ENCODE peak calls at places on chromosomes 4 and X, in six cellular contexts. One of them, this sample, is unnamed.

GRCh38 chrX:131792789-131793462 is 230.2 kb upstream of the STK26 start:
- DNase-seq in heart right ventricle: peak; percentile 17
- DNase-seq in GM12878: peak; percentile 90
- DNase-seq in HCT116: no peak
- DNase-seq in transverse colon: peak; percentile 92
- DNase-seq in left lung: no peak
- DNase-seq in this sample: peak; percentile 16

GRCh38 chr4:61374612-61374920 is 174.4 kb downstream of the ADGRL3 start:
- DNase-seq in GM12878: no peak
- DNase-seq in left lung: no peak
- DNase-seq in transverse colon: no peak
- DNase-seq in HCT116: no peak
- DNase-seq in heart right ventricle: no peak
- DNase-seq in this sample: no peak

GRCh38 chr4:135120190-135120589 is 918.6 kb upstream of the PABPC4L start:
- DNase-seq in left lung: no peak
- DNase-seq in heart right ventricle: no peak
- DNase-seq in GM12878: no peak
- DNase-seq in transverse colon: no peak
- DNase-seq in HCT116: no peak
- DNase-seq in this sample: no peak

GRCh38 chrX:97267376-97267775 is 383.7 kb downstream of the RPA4 start:
- DNase-seq in transverse colon: no peak
- DNase-seq in HCT116: no peak
- DNase-seq in left lung: no peak
- DNase-seq in heart right ventricle: no peak
- DNase-seq in GM12878: no peak
- DNase-seq in this sample: no peak

GRCh38 chrX:14899607-14900006 is 26.4 kb downstream of the MOSPD2 start:
- DNase-seq in transverse colon: no peak
- DNase-seq in heart right ventricle: no peak
- DNase-seq in GM12878: no peak
- DNase-seq in HCT116: peak; percentile 15
- DNase-seq in left lung: no peak
- DNase-seq in this sample: peak; percentile 50

GRCh38 chr4:18676136-18676922 is 654.8 kb upstream of the LCORL start:
- DNase-seq in transverse colon: no peak
- DNase-seq in HCT116: no peak
- DNase-seq in heart right ventricle: no peak
- DNase-seq in left lung: no peak
- DNase-seq in GM12878: no peak
- DNase-seq in this sample: no peak

GRCh38 chr4:107689912-107690587 is 30.0 kb downstream of the PAPSS1 start:
- DNase-seq in GM12878: no peak
- DNase-seq in HCT116: peak; percentile 60
- DNase-seq in heart right ventricle: no peak
- DNase-seq in left lung: no peak
- DNase-seq in transverse colon: no peak
- DNase-seq in this sample: peak; percentile 90

GRCh38 chrX:97238632-97239031 is 354.9 kb downstream of the RPA4 start:
- DNase-seq in HCT116: peak; percentile 8
- DNase-seq in heart right ventricle: no peak
- DNase-seq in left lung: no peak
- DNase-seq in transverse colon: no peak
- DNase-seq in GM12878: no peak
- DNase-seq in this sample: peak; percentile 13

GRCh38 chrX:151983186-151983585 is 8.7 kb upstream of the GABRE start:
- DNase-seq in GM12878: no peak
- DNase-seq in heart right ventricle: no peak
- DNase-seq in HCT116: no peak
- DNase-seq in left lung: no peak
- DNase-seq in transverse colon: no peak
- DNase-seq in this sample: no peak

GRCh38 chr4:188819243-188819642 is 680.0 kb downstream of the TRIML1 start:
- DNase-seq in HCT116: no peak
- DNase-seq in transverse colon: no peak
- DNase-seq in heart right ventricle: no peak
- DNase-seq in GM12878: no peak
- DNase-seq in left lung: no peak
- DNase-seq in this sample: no peak

GRCh38 chrX:9919632-9920172 is 47.5 kb upstream of the CLDN34 start:
- DNase-seq in left lung: no peak
- DNase-seq in GM12878: no peak
- DNase-seq in HCT116: no peak
- DNase-seq in transverse colon: no peak
- DNase-seq in heart right ventricle: no peak
- DNase-seq in this sample: no peak

GRCh38 chr4:181860157-181860556 is 383.0 kb upstream of the TENM3 start:
- DNase-seq in left lung: no peak
- DNase-seq in GM12878: no peak
- DNase-seq in transverse colon: no peak
- DNase-seq in HCT116: no peak
- DNase-seq in heart right ventricle: no peak
- DNase-seq in this sample: no peak

GRCh38 chrX:68686684-68687045 is 39.2 kb downstream of the STARD8 start:
- DNase-seq in left lung: no peak
- DNase-seq in heart right ventricle: no peak
- DNase-seq in GM12878: no peak
- DNase-seq in HCT116: no peak
- DNase-seq in transverse colon: no peak
- DNase-seq in this sample: no peak

GRCh38 chr4:52968241-52968640 is 106.1 kb downstream of the RASL11B start:
- DNase-seq in HCT116: no peak
- DNase-seq in heart right ventricle: no peak
- DNase-seq in transverse colon: no peak
- DNase-seq in left lung: no peak
- DNase-seq in GM12878: no peak
- DNase-seq in this sample: peak; percentile 26

GRCh38 chr4:184205243-184205642 is 12.4 kb downstream of the ENPP6 start:
- DNase-seq in left lung: no peak
- DNase-seq in GM12878: no peak
- DNase-seq in transverse colon: no peak
- DNase-seq in HCT116: no peak
- DNase-seq in heart right ventricle: no peak
- DNase-seq in this sample: no peak

GRCh38 chr4:158630893-158631292 is 40.8 kb downstream of the C4orf46 start:
- DNase-seq in HCT116: no peak
- DNase-seq in left lung: no peak
- DNase-seq in GM12878: no peak
- DNase-seq in transverse colon: peak; percentile 8
- DNase-seq in heart right ventricle: no peak
- DNase-seq in this sample: peak; percentile 10

GRCh38 chrX:1534321-1535168 is 2.4 kb downstream of the P2RY8 start:
- DNase-seq in HCT116: no peak
- DNase-seq in heart right ventricle: no peak
- DNase-seq in transverse colon: no peak
- DNase-seq in GM12878: no peak
- DNase-seq in left lung: no peak
- DNase-seq in this sample: no peak

GRCh38 chrX:35040871-35041270 is 98.3 kb downstream of the FAM47B start:
- DNase-seq in heart right ventricle: no peak
- DNase-seq in HCT116: no peak
- DNase-seq in left lung: no peak
- DNase-seq in transverse colon: no peak
- DNase-seq in GM12878: no peak
- DNase-seq in this sample: no peak

GRCh38 chr4:56197387-56197786 is 189.9 kb downstream of the AASDH start:
- DNase-seq in GM12878: no peak
- DNase-seq in transverse colon: peak; percentile 21
- DNase-seq in heart right ventricle: no peak
- DNase-seq in left lung: no peak
- DNase-seq in HCT116: no peak
- DNase-seq in this sample: no peak

GRCh38 chr4:65791807-65792308 is 121.6 kb upstream of the EPHA5 start:
- DNase-seq in heart right ventricle: no peak
- DNase-seq in left lung: no peak
- DNase-seq in GM12878: no peak
- DNase-seq in transverse colon: no peak
- DNase-seq in HCT116: no peak
- DNase-seq in this sample: no peak

GRCh38 chr4:105461221-105462041 is 12.4 kb downstream of the PPA2 start:
- DNase-seq in left lung: no peak
- DNase-seq in GM12878: no peak
- DNase-seq in HCT116: no peak
- DNase-seq in transverse colon: no peak
- DNase-seq in heart right ventricle: no peak
- DNase-seq in this sample: no peak

GRCh38 chr4:22515888-22516541 is at the start of gene ADGRA3:
- DNase-seq in transverse colon: peak; percentile 80
- DNase-seq in left lung: peak; percentile 91
- DNase-seq in heart right ventricle: peak; percentile 84
- DNase-seq in GM12878: no peak
- DNase-seq in HCT116: no peak
- DNase-seq in this sample: peak; percentile 68

GRCh38 chr4:106316773-106317409 is 541 bp downstream of the AIMP1 start:
- DNase-seq in HCT116: no peak
- DNase-seq in transverse colon: no peak
- DNase-seq in GM12878: no peak
- DNase-seq in left lung: no peak
- DNase-seq in heart right ventricle: no peak
- DNase-seq in this sample: no peak

GRCh38 chr4:87219648-87220093 is 747 bp downstream of the KLHL8 start:
- DNase-seq in HCT116: no peak
- DNase-seq in left lung: peak; percentile 89
- DNase-seq in GM12878: no peak
- DNase-seq in heart right ventricle: peak; percentile 42
- DNase-seq in transverse colon: peak; percentile 56
- DNase-seq in this sample: no peak
- H3K27ac ChIP-seq in HCT116: peak overlapping the region; percentile 91
- H3K27ac ChIP-seq in left lung: peak overlapping the region; percentile 89
- H3K27ac ChIP-seq in GM12878: peak overlapping the region; percentile 93
- H3K27ac ChIP-seq in heart right ventricle: peak overlapping the region; percentile 93
- H3K27ac ChIP-seq in transverse colon: peak overlapping the region; percentile 96
- H3K27ac ChIP-seq in this sample: peak overlapping the region; percentile 89

DNA sequence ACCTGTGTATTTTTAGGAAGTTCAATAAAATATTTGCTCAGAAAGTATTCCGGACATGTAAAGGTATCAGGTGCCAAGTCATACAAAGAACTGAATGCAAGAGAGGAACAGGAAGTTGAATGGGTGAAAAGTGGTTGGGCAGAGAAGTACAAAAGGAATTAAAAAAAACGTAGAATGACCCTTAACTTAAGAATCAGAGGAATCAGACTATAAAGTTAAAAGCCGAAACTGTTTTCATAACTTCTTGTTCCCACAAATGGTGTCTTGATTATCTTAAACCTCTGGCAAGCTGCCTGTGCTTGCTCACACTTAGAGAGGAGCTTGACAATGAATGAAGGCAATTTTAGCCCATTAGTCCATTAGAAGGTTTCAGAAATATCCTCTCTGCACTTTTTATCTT is 81.6 kb upstream of the HHIP start:
- DNase-seq in HCT116: no peak
- DNase-seq in GM12878: no peak
- DNase-seq in left lung: no peak
- DNase-seq in transverse colon: no peak
- DNase-seq in heart right ventricle: no peak
- DNase-seq in this sample: no peak
- TF ChIP-seq CTCF in HCT116: no peak
- TF ChIP-seq CTCF in GM12878: no peak
- TF ChIP-seq CTCF in left lung: no peak
- TF ChIP-seq CTCF in transverse colon: no peak
- TF ChIP-seq CTCF in heart right ventricle: no peak
- TF ChIP-seq CTCF in this sample: no peak

GRCh38 chr4:168385142-168385490 is 66.6 kb upstream of the DDX60 start:
- DNase-seq in GM12878: no peak
- DNase-seq in heart right ventricle: no peak
- DNase-seq in HCT116: no peak
- DNase-seq in transverse colon: no peak
- DNase-seq in left lung: no peak
- DNase-seq in this sample: no peak

GRCh38 chr4:168386002-168386401 is 67.5 kb upstream of the DDX60 start:
- DNase-seq in HCT116: no peak
- DNase-seq in heart right ventricle: no peak
- DNase-seq in transverse colon: no peak
- DNase-seq in left lung: no peak
- DNase-seq in GM12878: no peak
- DNase-seq in this sample: no peak

GRCh38 chr4:168387091-168387490 is 68.5 kb upstream of the DDX60 start:
- DNase-seq in HCT116: no peak
- DNase-seq in left lung: no peak
- DNase-seq in heart right ventricle: no peak
- DNase-seq in transverse colon: no peak
- DNase-seq in GM12878: no peak
- DNase-seq in this sample: no peak

GRCh38 chr4:168383510-168383909 is 65.0 kb upstream of the DDX60 start:
- DNase-seq in GM12878: peak; percentile 4
- DNase-seq in left lung: no peak
- DNase-seq in heart right ventricle: no peak
- DNase-seq in HCT116: no peak
- DNase-seq in transverse colon: no peak
- DNase-seq in this sample: no peak

DNA sequence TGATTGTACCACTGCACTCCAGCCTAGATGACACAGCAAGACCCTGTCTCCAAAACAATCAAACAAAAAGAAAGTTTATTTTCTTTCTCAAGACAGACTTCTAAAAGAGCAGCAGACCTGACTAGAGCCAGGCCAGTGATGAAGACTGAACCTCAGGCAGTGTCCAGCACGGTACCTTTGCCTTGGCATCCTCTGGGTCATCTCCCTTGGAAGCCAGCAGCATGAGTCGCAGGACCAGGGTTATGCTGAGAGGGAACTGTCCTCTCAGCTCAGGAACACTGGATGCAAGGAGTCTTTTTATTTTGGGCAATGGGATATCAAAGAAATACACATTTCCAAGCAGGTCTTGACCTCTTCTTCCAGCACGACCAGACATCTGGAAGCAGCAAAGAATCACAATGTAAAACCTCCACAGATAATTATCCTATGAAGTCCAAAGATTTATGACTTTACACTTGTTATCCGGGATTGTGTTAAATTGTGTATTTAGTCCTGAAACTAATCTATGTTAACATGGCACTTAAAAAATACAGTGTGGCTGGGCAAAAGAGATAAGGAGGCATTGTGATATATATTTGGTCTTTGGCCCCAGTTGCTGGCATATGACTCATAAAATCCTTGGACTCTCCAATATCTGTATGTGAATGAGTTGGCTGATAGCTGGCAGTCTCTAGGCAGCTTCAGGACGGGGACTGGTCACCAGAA is 66.0 kb upstream of the DDX60 start:
- DNase-seq in HCT116: no peak
- DNase-seq in heart right ventricle: no peak
- DNase-seq in transverse colon: peak; percentile 21
- DNase-seq in left lung: no peak
- DNase-seq in GM12878: no peak
- DNase-seq in this sample: no peak
- H3K27ac ChIP-seq in HCT116: no peak overlapping the region
- H3K27ac ChIP-seq in heart right ventricle: peak overlapping the region; percentile 22
- H3K27ac ChIP-seq in transverse colon: peak overlapping the region; percentile 53
- H3K27ac ChIP-seq in left lung: no peak overlapping the region
- H3K27ac ChIP-seq in GM12878: no peak overlapping the region
- H3K27ac ChIP-seq in this sample: no peak overlapping the region

DNA sequence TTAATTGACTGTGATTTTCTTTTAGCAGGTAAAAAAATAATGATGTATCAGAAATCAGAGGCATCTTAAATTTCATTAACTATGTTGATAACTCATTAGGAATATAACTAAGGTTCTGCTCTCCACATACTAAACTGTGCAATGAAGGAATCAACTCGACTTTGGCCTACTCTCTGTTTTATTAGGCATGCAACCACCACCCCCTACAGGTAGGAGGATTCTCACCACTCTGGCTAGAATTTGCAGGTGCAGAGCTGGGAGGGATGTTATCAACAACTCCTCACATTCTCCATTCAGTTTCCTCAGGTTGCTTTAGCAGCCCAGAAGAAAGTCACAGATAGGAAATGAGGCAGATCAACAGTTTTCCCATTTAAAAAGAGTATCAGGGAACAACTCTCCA is 160.1 kb downstream of the COX18 start:
- DNase-seq in GM12878: no peak
- DNase-seq in HCT116: no peak
- DNase-seq in left lung: no peak
- DNase-seq in heart right ventricle: no peak
- DNase-seq in transverse colon: no peak
- DNase-seq in this sample: no peak
- TF ChIP-seq CTCF in GM12878: peak; percentile 7
- TF ChIP-seq CTCF in HCT116: no peak
- TF ChIP-seq CTCF in left lung: no peak
- TF ChIP-seq CTCF in heart right ventricle: no peak
- TF ChIP-seq CTCF in transverse colon: no peak
- TF ChIP-seq CTCF in this sample: no peak